ENCODE peak calls at places on chromosomes 3 and 15, in four cellular contexts. One of them, this sample, is unnamed.

GRCh38 chr15:29337156-29337959 is 67.7 kb upstream of the NSMCE3 start:
- DNase-seq in IMR-90: peak; percentile 25
- DNase-seq in mesenchymal stem cell: no peak
- DNase-seq in H9: no peak
- DNase-seq in this sample: no peak

GRCh38 chr15:25987638-25988037 is 124.5 kb upstream of the ATP10A start:
- DNase-seq in IMR-90: no peak
- DNase-seq in H9: no peak
- DNase-seq in mesenchymal stem cell: no peak
- DNase-seq in this sample: no peak

GRCh38 chr3:50542177-50543034 is 25.1 kb downstream of the C3orf18 start:
- DNase-seq in mesenchymal stem cell: peak; percentile 65
- DNase-seq in IMR-90: peak; percentile 52
- DNase-seq in H9: peak; percentile 78
- DNase-seq in this sample: peak; percentile 80

GRCh38 chr3:23540600-23540999 is 265.2 kb upstream of the UBE2E1 start:
- DNase-seq in mesenchymal stem cell: no peak
- DNase-seq in IMR-90: no peak
- DNase-seq in H9: no peak
- DNase-seq in this sample: no peak

GRCh38 chr15:56736308-56736707 is 3.0 kb upstream of the ZNF280D start:
- DNase-seq in H9: no peak
- DNase-seq in IMR-90: peak; percentile 61
- DNase-seq in mesenchymal stem cell: peak; percentile 82
- DNase-seq in this sample: no peak

GRCh38 chr15:68729789-68730201 is 90.9 kb downstream of the ANP32A start:
- DNase-seq in mesenchymal stem cell: no peak
- DNase-seq in IMR-90: peak; percentile 33
- DNase-seq in H9: no peak
- DNase-seq in this sample: no peak

GRCh38 chr15:64045774-64046346 is 425 bp downstream of the DAPK2 start:
- DNase-seq in mesenchymal stem cell: no peak
- DNase-seq in IMR-90: no peak
- DNase-seq in H9: peak; percentile 46
- DNase-seq in this sample: no peak

GRCh38 chr15:40146037-40146436 is 14.8 kb upstream of the BUB1B start:
- DNase-seq in IMR-90: peak; percentile 57
- DNase-seq in mesenchymal stem cell: peak; percentile 33
- DNase-seq in H9: no peak
- DNase-seq in this sample: peak; percentile 58

GRCh38 chr3:21920431-21920830 is 169.4 kb upstream of the ZNF385D start:
- DNase-seq in mesenchymal stem cell: peak; percentile 64
- DNase-seq in IMR-90: peak; percentile 94
- DNase-seq in H9: no peak
- DNase-seq in this sample: peak; percentile 90

GRCh38 chr3:41808152-41808551 is 153.8 kb downstream of the ULK4 start:
- DNase-seq in mesenchymal stem cell: peak; percentile 69
- DNase-seq in IMR-90: peak; percentile 64
- DNase-seq in H9: no peak
- DNase-seq in this sample: no peak

GRCh38 chr15:33980159-33980558 is 11.9 kb downstream of the CHRM5 start:
- DNase-seq in IMR-90: no peak
- DNase-seq in mesenchymal stem cell: no peak
- DNase-seq in H9: no peak
- DNase-seq in this sample: no peak

GRCh38 chr3:81692766-81693165 is 68.7 kb downstream of the GBE1 start:
- DNase-seq in mesenchymal stem cell: no peak
- DNase-seq in H9: no peak
- DNase-seq in IMR-90: no peak
- DNase-seq in this sample: no peak

GRCh38 chr3:139353920-139354556 is 10.2 kb downstream of the MRPS22 start:
- DNase-seq in mesenchymal stem cell: peak; percentile 79
- DNase-seq in IMR-90: peak; percentile 71
- DNase-seq in H9: no peak
- DNase-seq in this sample: peak; percentile 77

GRCh38 chr15:70199601-70200000 is 101.9 kb upstream of the TLE3 start:
- DNase-seq in IMR-90: no peak
- DNase-seq in mesenchymal stem cell: no peak
- DNase-seq in H9: no peak
- DNase-seq in this sample: no peak

GRCh38 chr3:128481438-128481942 is 11.5 kb downstream of the GATA2 start:
- DNase-seq in mesenchymal stem cell: no peak
- DNase-seq in IMR-90: no peak
- DNase-seq in H9: no peak
- DNase-seq in this sample: no peak

GRCh38 chr3:126146525-126147146 is 33.8 kb downstream of the ALDH1L1 start:
- DNase-seq in H9: no peak
- DNase-seq in mesenchymal stem cell: no peak
- DNase-seq in IMR-90: no peak
- DNase-seq in this sample: no peak

GRCh38 chr15:74396146-74396438 is 28.6 kb upstream of the CYP11A1 start:
- DNase-seq in mesenchymal stem cell: no peak
- DNase-seq in H9: no peak
- DNase-seq in IMR-90: no peak
- DNase-seq in this sample: no peak
- H3K23ac ChIP-seq in mesenchymal stem cell: no peak overlapping the region
- H3K23ac ChIP-seq in H9: no peak overlapping the region
- H3K23ac ChIP-seq in IMR-90: no peak overlapping the region
- H3K23ac ChIP-seq in this sample: no peak overlapping the region

GRCh38 chr3:181726351-181727121 is 14.8 kb downstream of the SOX2 start:
- DNase-seq in mesenchymal stem cell: no peak
- DNase-seq in H9: peak; percentile 81
- DNase-seq in IMR-90: no peak
- DNase-seq in this sample: peak; percentile 75
- H3K4ac ChIP-seq in mesenchymal stem cell: no peak overlapping the region
- H3K4ac ChIP-seq in H9: no peak overlapping the region
- H3K4ac ChIP-seq in IMR-90: no peak overlapping the region
- H3K4ac ChIP-seq in this sample: no peak overlapping the region

GRCh38 chr15:88907111-88907510 is 6.1 kb downstream of the MFGE8 start:
- DNase-seq in mesenchymal stem cell: no peak
- DNase-seq in H9: no peak
- DNase-seq in IMR-90: no peak
- DNase-seq in this sample: no peak
- H3K23ac ChIP-seq in mesenchymal stem cell: no peak overlapping the region
- H3K23ac ChIP-seq in H9: no peak overlapping the region
- H3K23ac ChIP-seq in IMR-90: no peak overlapping the region
- H3K23ac ChIP-seq in this sample: no peak overlapping the region

GRCh38 chr3:51982838-51983577 is at the start of gene ACY1:
- DNase-seq in H9: peak; percentile 91
- DNase-seq in mesenchymal stem cell: peak; percentile 95
- DNase-seq in IMR-90: peak; percentile 81
- DNase-seq in this sample: peak; percentile 94
- H3K4ac ChIP-seq in H9: no peak within 1 kb of the TSS
- H3K4ac ChIP-seq in mesenchymal stem cell: peak within 1 kb of the TSS; percentile 77
- H3K4ac ChIP-seq in IMR-90: peak within 1 kb of the TSS; percentile 84
- H3K4ac ChIP-seq in this sample: peak within 1 kb of the TSS; percentile 61

GRCh38 chr15:44427756-44428724 is 611 bp downstream of the CTDSPL2 start:
- DNase-seq in mesenchymal stem cell: peak; percentile 47
- DNase-seq in IMR-90: peak; percentile 65
- DNase-seq in H9: no peak
- DNase-seq in this sample: peak; percentile 65

DNA sequence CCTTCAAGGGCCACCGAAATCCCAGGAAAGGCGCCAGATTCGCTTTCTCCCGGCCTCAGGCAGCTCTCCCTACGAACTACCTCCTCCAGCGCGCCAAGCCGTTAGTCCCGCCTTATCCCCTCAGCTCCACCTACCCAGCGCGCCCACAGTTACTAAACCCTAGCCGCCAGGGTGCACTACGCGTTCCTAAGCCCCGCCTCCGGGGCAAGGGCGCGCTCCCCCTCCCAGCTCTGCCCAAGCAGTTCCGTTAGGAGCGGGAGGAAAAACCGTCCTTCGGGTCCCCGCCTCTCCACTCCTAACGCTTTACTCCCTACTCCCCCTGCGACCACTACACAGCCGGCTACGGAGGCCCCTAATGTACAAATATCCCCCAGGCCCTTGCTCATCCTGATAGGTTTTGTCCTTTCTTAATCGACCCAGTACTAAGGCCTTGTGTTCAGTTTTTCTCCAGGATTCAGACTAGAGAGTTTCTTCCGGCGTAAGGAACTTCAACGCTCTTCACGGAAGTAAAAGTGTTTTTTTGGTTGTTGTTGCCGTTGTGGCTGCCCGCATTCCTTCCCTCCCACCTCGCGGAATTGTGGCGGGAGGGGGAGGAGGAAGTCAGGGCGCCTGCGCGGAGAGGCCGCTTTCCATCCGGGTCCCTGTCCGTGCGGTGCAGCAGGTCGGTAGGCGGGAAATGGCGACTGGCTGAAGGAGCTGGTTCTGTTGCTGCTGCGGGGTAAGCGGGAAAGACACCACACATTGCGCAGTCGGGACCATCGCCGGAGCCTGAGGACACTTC is at the start of gene CTDSPL2:
- DNase-seq in mesenchymal stem cell: peak; percentile 99
- DNase-seq in H9: peak; percentile 99
- DNase-seq in IMR-90: peak; percentile 98
- DNase-seq in this sample: peak; percentile 99
- H3K23ac ChIP-seq in mesenchymal stem cell: no peak within 1 kb of the TSS
- H3K23ac ChIP-seq in H9: no peak within 1 kb of the TSS
- H3K23ac ChIP-seq in IMR-90: peak within 1 kb of the TSS; percentile 100
- H3K23ac ChIP-seq in this sample: peak within 1 kb of the TSS; percentile 70

GRCh38 chr3:159923961-159924360 is 64.7 kb upstream of the IL12A start:
- DNase-seq in mesenchymal stem cell: no peak
- DNase-seq in IMR-90: peak; percentile 56
- DNase-seq in H9: no peak
- DNase-seq in this sample: no peak

GRCh38 chr3:159928071-159928491 is 60.6 kb upstream of the IL12A start:
- DNase-seq in mesenchymal stem cell: peak; percentile 54
- DNase-seq in H9: no peak
- DNase-seq in IMR-90: peak; percentile 45
- DNase-seq in this sample: no peak

GRCh38 chr3:159926573-159926972 is 62.1 kb upstream of the IL12A start:
- DNase-seq in IMR-90: no peak
- DNase-seq in mesenchymal stem cell: no peak
- DNase-seq in H9: no peak
- DNase-seq in this sample: no peak

GRCh38 chr3:159919873-159920272 is 68.8 kb upstream of the IL12A start:
- DNase-seq in mesenchymal stem cell: peak; percentile 64
- DNase-seq in H9: no peak
- DNase-seq in IMR-90: peak; percentile 63
- DNase-seq in this sample: no peak

DNA sequence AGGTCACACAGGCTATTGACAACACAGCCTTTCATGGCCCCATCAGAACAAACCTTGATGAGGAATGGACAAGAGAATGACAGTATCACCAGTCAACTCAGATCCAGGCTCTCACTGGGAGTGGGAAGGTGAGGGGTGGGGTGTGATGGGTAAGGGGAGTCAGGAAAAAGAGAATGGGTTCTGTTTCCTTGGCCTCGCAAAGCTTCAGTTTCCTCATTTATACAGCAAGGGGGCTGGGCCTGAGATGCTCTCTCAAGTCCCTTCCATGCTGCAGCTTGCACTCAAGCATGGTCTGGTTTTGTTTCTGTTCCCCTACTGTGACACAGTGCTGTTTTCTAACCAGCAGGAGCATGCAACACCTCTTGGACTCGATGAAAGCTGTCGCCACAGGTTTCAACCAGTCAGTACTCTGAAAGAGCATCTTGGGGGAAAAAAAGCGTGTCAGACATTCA is 65.7 kb upstream of the IL12A start:
- DNase-seq in IMR-90: no peak
- DNase-seq in mesenchymal stem cell: no peak
- DNase-seq in H9: no peak
- DNase-seq in this sample: no peak
- H3K4ac ChIP-seq in IMR-90: peak overlapping the region; percentile 15
- H3K4ac ChIP-seq in mesenchymal stem cell: no peak overlapping the region
- H3K4ac ChIP-seq in H9: no peak overlapping the region
- H3K4ac ChIP-seq in this sample: no peak overlapping the region

GRCh38 chr3:9750556-9751411 is 1.0 kb downstream of the OGG1 start:
- DNase-seq in IMR-90: peak; percentile 38
- DNase-seq in H9: no peak
- DNase-seq in mesenchymal stem cell: peak; percentile 49
- DNase-seq in this sample: no peak
- H3K23ac ChIP-seq in IMR-90: peak overlapping the region; percentile 74
- H3K23ac ChIP-seq in H9: no peak overlapping the region
- H3K23ac ChIP-seq in mesenchymal stem cell: no peak overlapping the region
- H3K23ac ChIP-seq in this sample: no peak overlapping the region

GRCh38 chr15:96388673-96389072 is 58.2 kb downstream of the NR2F2 start:
- DNase-seq in mesenchymal stem cell: no peak
- DNase-seq in H9: no peak
- DNase-seq in IMR-90: no peak
- DNase-seq in this sample: no peak
- H3K4ac ChIP-seq in mesenchymal stem cell: no peak overlapping the region
- H3K4ac ChIP-seq in H9: no peak overlapping the region
- H3K4ac ChIP-seq in IMR-90: no peak overlapping the region
- H3K4ac ChIP-seq in this sample: no peak overlapping the region

GRCh38 chr3:188900421-188900941 is 271.3 kb upstream of the TPRG1 start:
- DNase-seq in H9: no peak
- DNase-seq in mesenchymal stem cell: peak; percentile 63
- DNase-seq in IMR-90: peak; percentile 84
- DNase-seq in this sample: no peak

GRCh38 chr3:188904670-188905069 is 267.1 kb upstream of the TPRG1 start:
- DNase-seq in H9: no peak
- DNase-seq in mesenchymal stem cell: peak; percentile 85
- DNase-seq in IMR-90: peak; percentile 63
- DNase-seq in this sample: no peak

GRCh38 chr3:188899887-188900286 is 271.9 kb upstream of the TPRG1 start:
- DNase-seq in H9: no peak
- DNase-seq in mesenchymal stem cell: peak; percentile 37
- DNase-seq in IMR-90: no peak
- DNase-seq in this sample: no peak

GRCh38 chr3:188901126-188901525 is 270.6 kb upstream of the TPRG1 start:
- DNase-seq in IMR-90: peak; percentile 66
- DNase-seq in H9: no peak
- DNase-seq in mesenchymal stem cell: peak; percentile 56
- DNase-seq in this sample: no peak

DNA sequence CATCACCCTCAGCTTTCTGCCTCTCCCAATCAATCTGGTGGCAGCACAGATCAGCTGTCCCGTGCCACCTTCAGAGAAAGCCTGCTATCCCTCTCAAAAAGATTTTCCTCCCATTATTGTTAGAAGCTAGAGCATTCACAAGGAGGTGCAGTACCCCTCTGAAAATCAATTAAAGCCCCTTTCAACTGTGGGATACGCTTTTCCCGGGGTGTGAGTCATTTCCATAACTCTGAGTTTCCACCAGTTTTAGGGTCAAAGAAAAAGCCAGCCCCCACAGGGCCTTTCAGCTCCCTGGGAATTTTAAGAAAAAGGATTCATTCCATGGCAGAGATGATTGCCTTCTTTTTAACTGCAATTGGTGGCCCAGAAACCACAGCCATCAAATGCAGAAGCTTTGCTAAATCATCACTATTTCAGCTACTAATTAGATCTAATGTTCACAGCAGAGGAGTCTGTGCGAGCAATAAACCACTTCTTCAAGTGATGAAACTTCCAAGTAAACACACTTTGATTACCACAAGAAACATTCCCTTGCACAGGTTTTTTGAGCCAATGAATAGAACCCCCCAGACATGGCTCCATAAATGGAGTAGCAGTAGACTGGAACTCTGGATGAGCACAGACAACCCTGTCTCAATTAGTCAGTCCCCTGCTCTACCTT is 270.0 kb upstream of the TPRG1 start:
- DNase-seq in mesenchymal stem cell: peak; percentile 40
- DNase-seq in H9: no peak
- DNase-seq in IMR-90: peak; percentile 29
- DNase-seq in this sample: no peak
- H3K23ac ChIP-seq in mesenchymal stem cell: no peak overlapping the region
- H3K23ac ChIP-seq in H9: no peak overlapping the region
- H3K23ac ChIP-seq in IMR-90: peak overlapping the region; percentile 46
- H3K23ac ChIP-seq in this sample: no peak overlapping the region